ENCODE peak calls at places on chromosomes 4 and X, in six cellular contexts. One of them, this sample, is unnamed.

GRCh38 chr4:107736924-107737448 is 17.0 kb upstream of the PAPSS1 start:
- DNase-seq in endothelial cell: peak
- DNase-seq in fibroblast of lung: peak
- DNase-seq in upper lobe of right lung: no peak
- DNase-seq in NB4: peak
- DNase-seq in AG09319: no peak
- DNase-seq in this sample: no peak

GRCh38 chr4:184448828-184449227 is 25.5 kb downstream of the IRF2 start:
- DNase-seq in endothelial cell: no peak
- DNase-seq in fibroblast of lung: peak
- DNase-seq in upper lobe of right lung: no peak
- DNase-seq in NB4: peak
- DNase-seq in AG09319: no peak
- DNase-seq in this sample: no peak

GRCh38 chr4:143183513-143184216 is 1.1 kb upstream of the USP38 start:
- DNase-seq in endothelial cell: no peak
- DNase-seq in fibroblast of lung: no peak
- DNase-seq in upper lobe of right lung: no peak
- DNase-seq in NB4: peak
- DNase-seq in AG09319: no peak
- DNase-seq in this sample: no peak

GRCh38 chr4:172692701-172693100 is 475.9 kb upstream of the GALNT7 start:
- DNase-seq in endothelial cell: no peak
- DNase-seq in fibroblast of lung: no peak
- DNase-seq in upper lobe of right lung: no peak
- DNase-seq in NB4: peak
- DNase-seq in AG09319: no peak
- DNase-seq in this sample: no peak

GRCh38 chr4:125849869-125850268 is 535.1 kb downstream of the FAT4 start:
- DNase-seq in endothelial cell: no peak
- DNase-seq in fibroblast of lung: peak
- DNase-seq in upper lobe of right lung: no peak
- DNase-seq in NB4: no peak
- DNase-seq in AG09319: peak
- DNase-seq in this sample: no peak

GRCh38 chr4:185744946-185745345 is 67.0 kb downstream of the SORBS2 start:
- DNase-seq in endothelial cell: no peak
- DNase-seq in fibroblast of lung: no peak
- DNase-seq in upper lobe of right lung: no peak
- DNase-seq in NB4: no peak
- DNase-seq in AG09319: no peak
- DNase-seq in this sample: no peak

GRCh38 chr4:29770627-29771026 is 949.5 kb upstream of the PCDH7 start:
- DNase-seq in endothelial cell: no peak
- DNase-seq in fibroblast of lung: no peak
- DNase-seq in upper lobe of right lung: no peak
- DNase-seq in NB4: no peak
- DNase-seq in AG09319: no peak
- DNase-seq in this sample: no peak

GRCh38 chrX:21741869-21742701 is 15.8 kb downstream of the SMPX start:
- DNase-seq in endothelial cell: no peak
- DNase-seq in fibroblast of lung: no peak
- DNase-seq in upper lobe of right lung: no peak
- DNase-seq in NB4: no peak
- DNase-seq in AG09319: no peak
- DNase-seq in this sample: no peak

GRCh38 chrX:17374619-17375360 is at the start of gene NHS:
- DNase-seq in endothelial cell: peak
- DNase-seq in fibroblast of lung: peak
- DNase-seq in upper lobe of right lung: peak
- DNase-seq in NB4: no peak
- DNase-seq in AG09319: peak
- DNase-seq in this sample: peak

GRCh38 chr4:183185018-183185417 is 86.0 kb downstream of the WWC2 start:
- DNase-seq in endothelial cell: no peak
- DNase-seq in fibroblast of lung: no peak
- DNase-seq in upper lobe of right lung: no peak
- DNase-seq in NB4: peak
- DNase-seq in AG09319: no peak
- DNase-seq in this sample: no peak

GRCh38 chr4:152680988-152681731 is 1.4 kb upstream of the TMEM154 start:
- DNase-seq in endothelial cell: no peak
- DNase-seq in fibroblast of lung: peak
- DNase-seq in upper lobe of right lung: no peak
- DNase-seq in NB4: peak
- DNase-seq in AG09319: no peak
- DNase-seq in this sample: no peak

GRCh38 chrX:17923546-17923945 is 62.4 kb upstream of the RAI2 start:
- DNase-seq in endothelial cell: no peak
- DNase-seq in fibroblast of lung: no peak
- DNase-seq in upper lobe of right lung: no peak
- DNase-seq in NB4: peak
- DNase-seq in AG09319: no peak
- DNase-seq in this sample: no peak

GRCh38 chrX:105564536-105564935 is 257.8 kb upstream of the NRK start:
- DNase-seq in endothelial cell: no peak
- DNase-seq in fibroblast of lung: peak
- DNase-seq in upper lobe of right lung: no peak
- DNase-seq in NB4: peak
- DNase-seq in AG09319: no peak
- DNase-seq in this sample: no peak

GRCh38 chrX:148204195-148204594 is 223.1 kb downstream of the FMR1NB start:
- DNase-seq in endothelial cell: no peak
- DNase-seq in fibroblast of lung: no peak
- DNase-seq in upper lobe of right lung: no peak
- DNase-seq in NB4: no peak
- DNase-seq in AG09319: no peak
- DNase-seq in this sample: no peak

GRCh38 chr4:190014771-190015537 is 12.1 kb downstream of the FRG2 start:
- DNase-seq in endothelial cell: peak
- DNase-seq in fibroblast of lung: no peak
- DNase-seq in upper lobe of right lung: no peak
- DNase-seq in NB4: no peak
- DNase-seq in AG09319: no peak
- DNase-seq in this sample: peak

GRCh38 chrX:109797311-109797975 is 64.4 kb upstream of the ACSL4 start:
- DNase-seq in endothelial cell: no peak
- DNase-seq in fibroblast of lung: peak
- DNase-seq in upper lobe of right lung: no peak
- DNase-seq in NB4: no peak
- DNase-seq in AG09319: no peak
- DNase-seq in this sample: no peak

GRCh38 chr4:33091961-33092360 is 2371.8 kb downstream of the PCDH7 start:
- DNase-seq in endothelial cell: no peak
- DNase-seq in fibroblast of lung: peak
- DNase-seq in upper lobe of right lung: no peak
- DNase-seq in NB4: no peak
- DNase-seq in AG09319: no peak
- DNase-seq in this sample: no peak

GRCh38 chrX:25925956-25926355 is 212.2 kb upstream of the MAGEB18 start:
- DNase-seq in endothelial cell: no peak
- DNase-seq in fibroblast of lung: peak
- DNase-seq in upper lobe of right lung: no peak
- DNase-seq in NB4: no peak
- DNase-seq in AG09319: no peak
- DNase-seq in this sample: no peak

GRCh38 chr4:176587920-176588319 is 204.8 kb downstream of the VEGFC start:
- DNase-seq in endothelial cell: no peak
- DNase-seq in fibroblast of lung: peak
- DNase-seq in upper lobe of right lung: no peak
- DNase-seq in NB4: peak
- DNase-seq in AG09319: peak
- DNase-seq in this sample: no peak

GRCh38 chrX:105758784-105759183 is 63.6 kb upstream of the NRK start:
- DNase-seq in endothelial cell: no peak
- DNase-seq in fibroblast of lung: peak
- DNase-seq in upper lobe of right lung: no peak
- DNase-seq in NB4: no peak
- DNase-seq in AG09319: no peak
- DNase-seq in this sample: no peak

GRCh38 chr4:4866124-4866832 is 6.8 kb downstream of the MSX1 start:
- DNase-seq in endothelial cell: peak
- DNase-seq in fibroblast of lung: no peak
- DNase-seq in upper lobe of right lung: no peak
- DNase-seq in NB4: no peak
- DNase-seq in AG09319: no peak
- DNase-seq in this sample: peak

GRCh38 chr4:97910005-97910404 is 233.3 kb downstream of the STPG2 start:
- DNase-seq in endothelial cell: no peak
- DNase-seq in fibroblast of lung: no peak
- DNase-seq in upper lobe of right lung: no peak
- DNase-seq in NB4: peak
- DNase-seq in AG09319: no peak
- DNase-seq in this sample: peak

GRCh38 chr4:158442736-158443135 is 78.9 kb upstream of the RXFP1 start:
- DNase-seq in endothelial cell: no peak
- DNase-seq in fibroblast of lung: no peak
- DNase-seq in upper lobe of right lung: no peak
- DNase-seq in NB4: no peak
- DNase-seq in AG09319: no peak
- DNase-seq in this sample: no peak

GRCh38 chr4:148268835-148269234 is 173.4 kb downstream of the NR3C2 start:
- DNase-seq in endothelial cell: no peak
- DNase-seq in fibroblast of lung: no peak
- DNase-seq in upper lobe of right lung: no peak
- DNase-seq in NB4: no peak
- DNase-seq in AG09319: no peak
- DNase-seq in this sample: no peak

GRCh38 chr4:3009422-3009821 is 46.1 kb downstream of the GRK4 start:
- DNase-seq in endothelial cell: no peak
- DNase-seq in fibroblast of lung: peak
- DNase-seq in upper lobe of right lung: no peak
- DNase-seq in NB4: peak
- DNase-seq in AG09319: peak
- DNase-seq in this sample: no peak

GRCh38 chr4:173486714-173487392 is 43.2 kb downstream of the HAND2 start:
- DNase-seq in endothelial cell: no peak
- DNase-seq in fibroblast of lung: no peak
- DNase-seq in upper lobe of right lung: no peak
- DNase-seq in NB4: no peak
- DNase-seq in AG09319: no peak
- DNase-seq in this sample: no peak

GRCh38 chr4:150231108-150231770 is 153.0 kb downstream of the DCLK2 start:
- DNase-seq in endothelial cell: no peak
- DNase-seq in fibroblast of lung: peak
- DNase-seq in upper lobe of right lung: no peak
- DNase-seq in NB4: no peak
- DNase-seq in AG09319: no peak
- DNase-seq in this sample: no peak

GRCh38 chr4:123547167-123547817 is 150.7 kb downstream of the SPRY1 start:
- DNase-seq in endothelial cell: peak
- DNase-seq in fibroblast of lung: no peak
- DNase-seq in upper lobe of right lung: peak
- DNase-seq in NB4: no peak
- DNase-seq in AG09319: no peak
- DNase-seq in this sample: peak

GRCh38 chr4:54745031-54745770 is 87.4 kb downstream of the KIT start:
- DNase-seq in endothelial cell: no peak
- DNase-seq in fibroblast of lung: no peak
- DNase-seq in upper lobe of right lung: no peak
- DNase-seq in NB4: no peak
- DNase-seq in AG09319: no peak
- DNase-seq in this sample: no peak

GRCh38 chr4:70902577-70903281 is 560 bp downstream of the MOB1B start:
- DNase-seq in endothelial cell: no peak
- DNase-seq in fibroblast of lung: peak
- DNase-seq in upper lobe of right lung: no peak
- DNase-seq in NB4: peak
- DNase-seq in AG09319: no peak
- DNase-seq in this sample: no peak

GRCh38 chrX:37879692-37880091 is 32.3 kb upstream of the DYNLT3 start:
- DNase-seq in endothelial cell: no peak
- DNase-seq in fibroblast of lung: no peak
- DNase-seq in upper lobe of right lung: no peak
- DNase-seq in NB4: no peak
- DNase-seq in AG09319: no peak
- DNase-seq in this sample: no peak

GRCh38 chr4:147103403-147103946 is 157.8 kb upstream of the TTC29 start:
- DNase-seq in endothelial cell: no peak
- DNase-seq in fibroblast of lung: peak
- DNase-seq in upper lobe of right lung: no peak
- DNase-seq in NB4: no peak
- DNase-seq in AG09319: peak
- DNase-seq in this sample: peak
- TF ChIP-seq CTCF in endothelial cell: no peak
- TF ChIP-seq CTCF in fibroblast of lung: no peak
- TF ChIP-seq CTCF in upper lobe of right lung: no peak
- TF ChIP-seq CTCF in NB4: no peak
- TF ChIP-seq CTCF in AG09319: no peak
- TF ChIP-seq CTCF in this sample: no peak

GRCh38 chr4:19187104-19187503 is 1064.6 kb upstream of the SLIT2 start:
- DNase-seq in endothelial cell: no peak
- DNase-seq in fibroblast of lung: peak
- DNase-seq in upper lobe of right lung: no peak
- DNase-seq in NB4: no peak
- DNase-seq in AG09319: no peak
- DNase-seq in this sample: no peak
- TF ChIP-seq CTCF in endothelial cell: no peak
- TF ChIP-seq CTCF in fibroblast of lung: no peak
- TF ChIP-seq CTCF in upper lobe of right lung: no peak
- TF ChIP-seq CTCF in NB4: no peak
- TF ChIP-seq CTCF in AG09319: no peak
- TF ChIP-seq CTCF in this sample: no peak

DNA sequence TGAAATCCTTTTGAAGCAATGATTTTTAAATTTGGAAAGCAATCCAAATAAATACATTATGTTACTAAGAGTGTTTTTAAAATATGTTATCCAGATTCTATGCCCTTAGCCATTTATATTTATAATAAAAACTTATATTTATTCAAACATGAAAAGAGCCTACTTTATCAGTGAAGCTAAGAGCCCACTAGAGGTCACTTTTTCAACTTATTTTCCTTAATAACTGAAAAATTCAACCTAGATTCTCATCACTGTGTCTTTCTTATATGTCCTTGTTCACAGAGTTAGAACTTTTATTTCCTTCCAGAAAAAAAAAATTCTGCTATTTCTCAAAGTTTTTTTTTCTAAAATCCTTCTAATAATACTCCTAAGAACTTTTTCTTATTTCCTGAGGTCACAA is 23.9 kb downstream of the PRDM8 start:
- DNase-seq in endothelial cell: no peak
- DNase-seq in fibroblast of lung: peak
- DNase-seq in upper lobe of right lung: no peak
- DNase-seq in NB4: peak
- DNase-seq in AG09319: no peak
- DNase-seq in this sample: no peak
- TF ChIP-seq CTCF in endothelial cell: peak
- TF ChIP-seq CTCF in fibroblast of lung: peak
- TF ChIP-seq CTCF in upper lobe of right lung: peak
- TF ChIP-seq CTCF in NB4: no peak
- TF ChIP-seq CTCF in AG09319: peak
- TF ChIP-seq CTCF in this sample: peak

DNA sequence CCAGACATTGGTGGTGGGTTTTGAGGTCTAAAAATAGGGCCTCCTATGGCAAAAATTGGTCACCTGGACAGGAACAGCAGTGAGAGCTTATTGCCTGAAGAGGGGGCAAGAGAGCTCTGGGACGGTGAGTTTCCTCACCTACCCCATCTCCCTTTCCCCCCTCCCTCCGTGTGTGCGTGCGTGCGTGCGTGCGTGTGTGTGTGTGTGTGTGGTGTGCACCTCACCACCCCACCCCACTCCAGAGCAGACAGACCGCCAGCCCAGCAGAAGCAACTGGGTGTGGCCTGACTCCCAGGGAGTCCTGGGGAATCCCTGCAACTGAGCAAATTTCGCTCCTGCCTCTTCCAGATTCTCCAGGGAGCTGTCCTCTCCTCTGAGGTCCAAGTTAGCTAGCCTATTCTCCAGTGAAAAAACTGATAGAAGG is 44.7 kb downstream of the PRPS1 start:
- DNase-seq in endothelial cell: peak
- DNase-seq in fibroblast of lung: peak
- DNase-seq in upper lobe of right lung: peak
- DNase-seq in NB4: peak
- DNase-seq in AG09319: no peak
- DNase-seq in this sample: peak
- TF ChIP-seq CTCF in endothelial cell: peak
- TF ChIP-seq CTCF in fibroblast of lung: peak
- TF ChIP-seq CTCF in upper lobe of right lung: peak
- TF ChIP-seq CTCF in NB4: peak
- TF ChIP-seq CTCF in AG09319: peak
- TF ChIP-seq CTCF in this sample: peak